ENCODE peak calls at places on chromosomes 7 and 10, in seven cellular contexts. O is CD8-positive, alpha-beta memory T cell; M is GM12865; Z is HFFc6; J is AG09319; P is cardiac septum; A is transverse colon. Y is an unnamed sample.

GRCh38 chr10:10213237-10213636 is 804.4 kb upstream of the CELF2 start:
- DNase-seq in O (no peak), M (peak), Z (no peak), J (no peak), P (no peak), A (no peak), Y (no peak)

GRCh38 chr10:70347321-70347720 is 35.1 kb downstream of the LRRC20 start:
- DNase-seq in O (no peak), M (no peak), Z (no peak), J (no peak), P (no peak), A (no peak), Y (no peak)

GRCh38 chr7:2863461-2864066 is 19.5 kb upstream of the GNA12 start:
- DNase-seq in O (peak), M (peak), Z (peak), J (peak), P (peak), A (peak), Y (peak)

GRCh38 chr7:159066816-159067601 is 77.7 kb downstream of the VIPR2 start:
- DNase-seq in O (no peak), M (no peak), Z (no peak), J (no peak), P (no peak), A (no peak), Y (no peak)

GRCh38 chr7:158495256-158495655 is 92.4 kb downstream of the PTPRN2 start:
- DNase-seq in O (no peak), M (no peak), Z (no peak), J (no peak), P (no peak), A (no peak), Y (no peak)

GRCh38 chr7:123242467-123243097 is 42.8 kb upstream of the SLC13A1 start:
- DNase-seq in O (no peak), M (peak), Z (no peak), J (no peak), P (no peak), A (peak), Y (no peak)

GRCh38 chr7:118222591-118222990 is 1.9 kb upstream of the ANKRD7 start:
- DNase-seq in O (no peak), M (no peak), Z (no peak), J (no peak), P (no peak), A (no peak), Y (no peak)

GRCh38 chr10:101772017-101772894 is 3.7 kb downstream of the FGF8 start:
- DNase-seq in O (no peak), M (no peak), Z (no peak), J (no peak), P (peak), A (no peak), Y (no peak)

GRCh38 chr10:11440250-11441150 is 170.9 kb downstream of the USP6NL start:
- DNase-seq in O (no peak), M (peak), Z (no peak), J (no peak), P (peak), A (no peak), Y (peak)

GRCh38 chr7:317643-318405 is 27.9 kb downstream of the FOXL3 start:
- DNase-seq in O (no peak), M (no peak), Z (no peak), J (no peak), P (no peak), A (no peak), Y (no peak)

Y was measured in GM20000.